ENCODE peak calls at places on chromosomes 16 and 17, in eight cellular contexts. One of them, this sample, is unnamed.

GRCh38 chr16:85193876-85194275 is 81.6 kb upstream of the CIBAR2 start:
- DNase-seq in fibroblast of pulmonary artery: no peak
- DNase-seq in B cell: no peak
- DNase-seq in brain microvascular endothelial cell: no peak
- DNase-seq in retinal pigment epithelial cell: no peak
- DNase-seq in natural killer cell: no peak
- DNase-seq in astrocyte of the spinal cord: no peak
- DNase-seq in colonic mucosa: no peak
- DNase-seq in this sample: no peak

GRCh38 chr16:68378436-68379415 is 67.9 kb downstream of the PRMT7 start:
- DNase-seq in B cell: no peak
- DNase-seq in natural killer cell: no peak
- DNase-seq in colonic mucosa: no peak
- DNase-seq in brain microvascular endothelial cell: no peak
- DNase-seq in astrocyte of the spinal cord: no peak
- DNase-seq in fibroblast of pulmonary artery: no peak
- DNase-seq in retinal pigment epithelial cell: no peak
- DNase-seq in this sample: no peak

GRCh38 chr17:58969156-58969555 is 137.5 kb downstream of the TRIM37 start:
- DNase-seq in B cell: no peak
- DNase-seq in retinal pigment epithelial cell: no peak
- DNase-seq in natural killer cell: no peak
- DNase-seq in fibroblast of pulmonary artery: no peak
- DNase-seq in astrocyte of the spinal cord: no peak
- DNase-seq in brain microvascular endothelial cell: no peak
- DNase-seq in colonic mucosa: no peak
- DNase-seq in this sample: no peak

GRCh38 chr16:50699345-50700159 is 6.1 kb downstream of the NOD2 start:
- DNase-seq in B cell: no peak
- DNase-seq in colonic mucosa: no peak
- DNase-seq in retinal pigment epithelial cell: no peak
- DNase-seq in natural killer cell: no peak
- DNase-seq in fibroblast of pulmonary artery: peak
- DNase-seq in astrocyte of the spinal cord: no peak
- DNase-seq in brain microvascular endothelial cell: no peak
- DNase-seq in this sample: peak

GRCh38 chr16:13996778-13997288 is 74.3 kb upstream of the MRTFB start:
- DNase-seq in brain microvascular endothelial cell: no peak
- DNase-seq in astrocyte of the spinal cord: no peak
- DNase-seq in retinal pigment epithelial cell: no peak
- DNase-seq in fibroblast of pulmonary artery: no peak
- DNase-seq in colonic mucosa: no peak
- DNase-seq in natural killer cell: no peak
- DNase-seq in B cell: no peak
- DNase-seq in this sample: no peak

GRCh38 chr17:59139939-59140338 is 15.0 kb downstream of the SKA2 start:
- DNase-seq in colonic mucosa: no peak
- DNase-seq in fibroblast of pulmonary artery: no peak
- DNase-seq in retinal pigment epithelial cell: no peak
- DNase-seq in B cell: no peak
- DNase-seq in astrocyte of the spinal cord: no peak
- DNase-seq in natural killer cell: no peak
- DNase-seq in brain microvascular endothelial cell: no peak
- DNase-seq in this sample: no peak

GRCh38 chr16:12801511-12802042 is 2.1 kb downstream of the CPPED1 start:
- DNase-seq in natural killer cell: no peak
- DNase-seq in astrocyte of the spinal cord: peak
- DNase-seq in B cell: peak
- DNase-seq in colonic mucosa: peak
- DNase-seq in retinal pigment epithelial cell: peak
- DNase-seq in fibroblast of pulmonary artery: peak
- DNase-seq in brain microvascular endothelial cell: peak
- DNase-seq in this sample: peak

GRCh38 chr17:79850571-79851460 is 11.6 kb upstream of the CBX4 start:
- DNase-seq in natural killer cell: no peak
- DNase-seq in colonic mucosa: no peak
- DNase-seq in fibroblast of pulmonary artery: no peak
- DNase-seq in retinal pigment epithelial cell: peak
- DNase-seq in B cell: no peak
- DNase-seq in astrocyte of the spinal cord: peak
- DNase-seq in brain microvascular endothelial cell: peak
- DNase-seq in this sample: no peak

GRCh38 chr16:72501739-72502653 is 330.0 kb upstream of the PMFBP1 start:
- DNase-seq in colonic mucosa: peak
- DNase-seq in brain microvascular endothelial cell: peak
- DNase-seq in astrocyte of the spinal cord: peak
- DNase-seq in fibroblast of pulmonary artery: peak
- DNase-seq in retinal pigment epithelial cell: no peak
- DNase-seq in natural killer cell: no peak
- DNase-seq in B cell: peak
- DNase-seq in this sample: no peak

GRCh38 chr17:69567130-69567529 is 152.6 kb downstream of the MAP2K6 start:
- DNase-seq in astrocyte of the spinal cord: peak
- DNase-seq in B cell: no peak
- DNase-seq in fibroblast of pulmonary artery: peak
- DNase-seq in colonic mucosa: no peak
- DNase-seq in natural killer cell: no peak
- DNase-seq in brain microvascular endothelial cell: no peak
- DNase-seq in retinal pigment epithelial cell: no peak
- DNase-seq in this sample: no peak

GRCh38 chr17:63497708-63498483 is 21.0 kb downstream of the ACE start:
- DNase-seq in brain microvascular endothelial cell: no peak
- DNase-seq in retinal pigment epithelial cell: peak
- DNase-seq in colonic mucosa: no peak
- DNase-seq in astrocyte of the spinal cord: no peak
- DNase-seq in fibroblast of pulmonary artery: no peak
- DNase-seq in B cell: no peak
- DNase-seq in natural killer cell: no peak
- DNase-seq in this sample: no peak

GRCh38 chr17:67772679-67773078 is 52.6 kb upstream of the BPTF start:
- DNase-seq in B cell: no peak
- DNase-seq in astrocyte of the spinal cord: no peak
- DNase-seq in fibroblast of pulmonary artery: no peak
- DNase-seq in natural killer cell: no peak
- DNase-seq in brain microvascular endothelial cell: no peak
- DNase-seq in colonic mucosa: no peak
- DNase-seq in retinal pigment epithelial cell: no peak
- DNase-seq in this sample: no peak

GRCh38 chr17:51398128-51398525 is 137.8 kb downstream of the UTP18 start:
- DNase-seq in brain microvascular endothelial cell: no peak
- DNase-seq in retinal pigment epithelial cell: no peak
- DNase-seq in B cell: no peak
- DNase-seq in fibroblast of pulmonary artery: no peak
- DNase-seq in colonic mucosa: no peak
- DNase-seq in natural killer cell: no peak
- DNase-seq in astrocyte of the spinal cord: no peak
- DNase-seq in this sample: no peak

GRCh38 chr17:29807520-29808361 is 122.3 kb downstream of the SSH2 start:
- DNase-seq in fibroblast of pulmonary artery: peak
- DNase-seq in colonic mucosa: peak
- DNase-seq in brain microvascular endothelial cell: peak
- DNase-seq in retinal pigment epithelial cell: peak
- DNase-seq in B cell: peak
- DNase-seq in natural killer cell: peak
- DNase-seq in astrocyte of the spinal cord: peak
- DNase-seq in this sample: peak

GRCh38 chr16:77297996-77298637 is 98.9 kb downstream of the SYCE1L start:
- DNase-seq in retinal pigment epithelial cell: no peak
- DNase-seq in natural killer cell: no peak
- DNase-seq in brain microvascular endothelial cell: peak
- DNase-seq in fibroblast of pulmonary artery: no peak
- DNase-seq in astrocyte of the spinal cord: peak
- DNase-seq in B cell: no peak
- DNase-seq in colonic mucosa: no peak
- DNase-seq in this sample: no peak
- TF ChIP-seq CTCF in retinal pigment epithelial cell: no peak
- TF ChIP-seq CTCF in natural killer cell: no peak
- TF ChIP-seq CTCF in brain microvascular endothelial cell: no peak
- TF ChIP-seq CTCF in fibroblast of pulmonary artery: no peak
- TF ChIP-seq CTCF in astrocyte of the spinal cord: no peak
- TF ChIP-seq CTCF in B cell: no peak
- TF ChIP-seq CTCF in colonic mucosa: no peak
- TF ChIP-seq CTCF in this sample: no peak

GRCh38 chr17:7884581-7885356 is 3.8 kb upstream of the CHD3 start:
- DNase-seq in brain microvascular endothelial cell: no peak
- DNase-seq in retinal pigment epithelial cell: no peak
- DNase-seq in fibroblast of pulmonary artery: no peak
- DNase-seq in colonic mucosa: no peak
- DNase-seq in B cell: peak
- DNase-seq in natural killer cell: peak
- DNase-seq in astrocyte of the spinal cord: no peak
- DNase-seq in this sample: no peak

GRCh38 chr17:7885357-7886226 is 3.0 kb upstream of the CHD3 start:
- DNase-seq in brain microvascular endothelial cell: no peak
- DNase-seq in retinal pigment epithelial cell: no peak
- DNase-seq in natural killer cell: peak
- DNase-seq in B cell: peak
- DNase-seq in colonic mucosa: peak
- DNase-seq in fibroblast of pulmonary artery: peak
- DNase-seq in astrocyte of the spinal cord: peak
- DNase-seq in this sample: no peak

GRCh38 chr17:7887038-7887481 is 1.5 kb upstream of the CHD3 start:
- DNase-seq in brain microvascular endothelial cell: no peak
- DNase-seq in B cell: no peak
- DNase-seq in natural killer cell: no peak
- DNase-seq in astrocyte of the spinal cord: no peak
- DNase-seq in fibroblast of pulmonary artery: no peak
- DNase-seq in colonic mucosa: no peak
- DNase-seq in retinal pigment epithelial cell: no peak
- DNase-seq in this sample: no peak

GRCh38 chr17:7887482-7888183 is 956 bp upstream of the CHD3 start:
- DNase-seq in fibroblast of pulmonary artery: peak
- DNase-seq in colonic mucosa: peak
- DNase-seq in brain microvascular endothelial cell: peak
- DNase-seq in natural killer cell: peak
- DNase-seq in B cell: peak
- DNase-seq in retinal pigment epithelial cell: peak
- DNase-seq in astrocyte of the spinal cord: peak
- DNase-seq in this sample: no peak

DNA sequence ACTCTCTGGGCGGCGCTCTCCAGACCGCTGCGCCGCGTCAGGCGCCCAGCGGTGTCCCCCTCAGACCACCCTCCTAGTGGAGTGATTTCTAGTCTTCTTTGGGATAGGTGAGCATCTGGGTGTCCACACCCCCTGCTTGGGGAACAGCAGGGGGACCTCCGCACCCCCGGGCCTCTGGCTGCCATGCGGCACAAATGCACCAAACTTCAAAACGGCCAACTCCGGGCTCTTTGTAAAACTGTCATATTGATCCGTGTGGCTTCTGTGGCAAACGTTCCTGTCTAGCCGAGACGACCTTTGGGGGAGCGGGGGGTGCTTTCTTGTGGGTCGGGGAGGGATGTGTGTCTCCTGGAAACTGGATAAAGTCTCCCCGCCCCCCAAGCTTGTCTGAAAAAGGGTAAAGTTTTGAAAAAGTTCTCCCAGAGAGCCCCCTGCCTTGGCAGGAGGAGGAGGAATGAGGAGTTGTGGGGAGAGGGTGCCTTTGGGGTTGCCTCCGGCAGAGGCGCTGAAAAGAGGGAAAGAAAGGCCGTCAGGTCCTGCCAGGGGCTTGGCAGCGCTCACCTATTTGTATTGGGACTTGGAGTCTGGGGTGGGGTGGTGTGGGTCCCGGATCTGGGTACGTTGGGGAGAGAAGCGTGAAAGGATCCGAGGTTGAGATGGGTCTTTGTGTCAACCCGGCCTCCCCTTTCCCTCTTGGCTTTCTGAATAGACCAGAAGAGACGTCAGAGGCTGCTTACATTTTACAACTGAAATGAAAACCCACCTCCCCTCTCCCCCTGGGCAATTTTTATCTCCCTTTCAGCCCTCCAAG is 2.2 kb upstream of the CHD3 start:
- DNase-seq in natural killer cell: peak
- DNase-seq in retinal pigment epithelial cell: no peak
- DNase-seq in astrocyte of the spinal cord: peak
- DNase-seq in fibroblast of pulmonary artery: peak
- DNase-seq in brain microvascular endothelial cell: peak
- DNase-seq in colonic mucosa: peak
- DNase-seq in B cell: peak
- DNase-seq in this sample: no peak
- TF ChIP-seq CTCF in natural killer cell: no peak
- TF ChIP-seq CTCF in retinal pigment epithelial cell: peak
- TF ChIP-seq CTCF in astrocyte of the spinal cord: peak
- TF ChIP-seq CTCF in fibroblast of pulmonary artery: peak
- TF ChIP-seq CTCF in brain microvascular endothelial cell: peak
- TF ChIP-seq CTCF in colonic mucosa: no peak
- TF ChIP-seq CTCF in B cell: no peak
- TF ChIP-seq CTCF in this sample: no peak

DNA sequence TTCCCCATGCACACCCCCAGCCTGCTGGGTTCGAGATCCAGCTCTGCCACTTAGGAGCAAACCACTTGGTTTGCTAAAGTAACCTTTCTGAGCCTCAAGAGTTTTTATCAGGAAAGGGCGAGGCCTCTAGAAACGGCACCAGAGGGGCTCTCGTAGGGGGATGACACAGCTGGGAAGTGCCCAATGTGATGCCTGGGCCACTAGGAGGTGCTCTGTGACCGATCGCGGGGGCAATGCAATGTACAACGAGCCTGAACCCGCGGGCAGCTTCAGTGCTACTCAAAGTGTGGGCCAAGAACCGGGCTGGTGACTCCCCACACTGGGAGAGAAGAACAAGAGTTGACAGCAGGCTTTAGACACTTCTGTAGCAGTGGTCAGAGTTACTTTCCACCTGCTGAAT is 9.4 kb downstream of the C16orf89 start:
- DNase-seq in colonic mucosa: peak
- DNase-seq in brain microvascular endothelial cell: peak
- DNase-seq in B cell: peak
- DNase-seq in natural killer cell: no peak
- DNase-seq in fibroblast of pulmonary artery: no peak
- DNase-seq in astrocyte of the spinal cord: no peak
- DNase-seq in retinal pigment epithelial cell: no peak
- DNase-seq in this sample: no peak
- TF ChIP-seq CTCF in colonic mucosa: peak
- TF ChIP-seq CTCF in brain microvascular endothelial cell: peak
- TF ChIP-seq CTCF in B cell: peak
- TF ChIP-seq CTCF in natural killer cell: no peak
- TF ChIP-seq CTCF in fibroblast of pulmonary artery: peak
- TF ChIP-seq CTCF in astrocyte of the spinal cord: peak
- TF ChIP-seq CTCF in retinal pigment epithelial cell: peak
- TF ChIP-seq CTCF in this sample: peak

DNA sequence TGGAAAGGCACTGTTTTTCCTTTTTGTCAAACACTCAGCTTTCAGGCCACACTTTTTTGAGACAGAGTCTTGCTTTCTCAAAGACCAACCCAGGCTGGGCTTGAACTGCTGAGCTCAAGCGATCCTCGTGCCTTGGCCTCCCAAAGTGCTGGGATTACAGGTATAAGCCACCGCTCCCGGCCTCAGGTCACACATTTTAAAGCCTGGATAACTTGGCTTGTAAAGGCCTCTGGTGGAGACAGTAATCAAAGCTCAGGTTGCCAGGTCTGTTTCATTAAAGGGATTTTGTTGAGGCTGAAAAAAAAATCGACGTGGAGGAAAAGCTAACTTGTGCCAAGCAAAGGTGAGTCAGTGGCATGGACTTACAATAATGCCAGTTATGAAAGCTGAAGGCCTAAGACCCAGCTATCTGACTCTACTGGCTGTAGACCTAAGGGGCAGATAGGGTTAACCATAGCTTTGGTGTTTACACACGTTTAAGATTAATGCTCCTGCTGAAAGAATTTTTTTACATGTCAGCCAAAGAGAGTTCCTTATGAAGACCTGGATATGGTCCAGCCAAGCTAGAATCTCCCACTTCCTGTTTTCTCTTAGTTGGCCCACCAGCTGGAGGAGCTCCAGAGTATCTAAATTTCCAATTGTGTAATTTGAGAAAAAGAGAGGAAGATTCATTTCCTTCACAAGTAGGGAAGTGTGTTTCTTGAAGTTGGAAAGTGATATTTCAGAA is 910 bp downstream of the NBR1 start:
- DNase-seq in astrocyte of the spinal cord: peak
- DNase-seq in B cell: no peak
- DNase-seq in retinal pigment epithelial cell: peak
- DNase-seq in brain microvascular endothelial cell: peak
- DNase-seq in natural killer cell: no peak
- DNase-seq in fibroblast of pulmonary artery: peak
- DNase-seq in colonic mucosa: peak
- DNase-seq in this sample: peak
- TF ChIP-seq CTCF in astrocyte of the spinal cord: peak
- TF ChIP-seq CTCF in B cell: no peak
- TF ChIP-seq CTCF in retinal pigment epithelial cell: peak
- TF ChIP-seq CTCF in brain microvascular endothelial cell: peak
- TF ChIP-seq CTCF in natural killer cell: no peak
- TF ChIP-seq CTCF in fibroblast of pulmonary artery: peak
- TF ChIP-seq CTCF in colonic mucosa: no peak
- TF ChIP-seq CTCF in this sample: peak

This sample was measured in CD14-positive monocyte.